ENCODE peak calls at places on chromosomes 12 and 14, in ten cellular contexts. H is testis, E is adrenal gland, Z is tibial nerve, X is right lobe of liver, N is suprapubic skin, C is K562, K is ovary, A is HCT116, I is lower leg skin. F is an unnamed sample.
A peak's percentile ranks its signal among the peaks of the same experiment; 100 is the strongest.

GRCh38 chr12:54134850-54135249 is 53.9 kb downstream of the SMUG1 start:
- DNase-seq in H (no peak), E (no peak), Z (no peak), X (no peak), N (no peak), C (no peak), K (no peak), A (no peak), I (no peak), F (no peak)

GRCh38 chr12:104276192-104277131 is 27.1 kb upstream of the EID3 start:
- DNase-seq in H (no peak), E (no peak), Z (no peak), X (no peak), N (no peak), C (no peak), K (no peak), A (no peak), I (no peak), F (no peak)

GRCh38 chr14:32190713-32191112 is 11.1 kb upstream of the RNU6-7 start:
- DNase-seq in H (no peak), E (no peak), Z (no peak), X (no peak), N (no peak), C (no peak), K (no peak), A (no peak), I (no peak), F (no peak)

GRCh38 chr14:85534435-85534834 is 4.5 kb downstream of the FLRT2 start:
- DNase-seq in H (peak; percentile 31), E (no peak), Z (no peak), X (no peak), N (no peak), C (no peak), K (peak; percentile 26), A (no peak), I (no peak), F (no peak)

GRCh38 chr12:125639826-125640225 is 574.6 kb downstream of the AACS start:
- DNase-seq in H (no peak), E (no peak), Z (no peak), X (no peak), N (no peak), C (no peak), K (no peak), A (no peak), I (no peak), F (no peak)

GRCh38 chr14:27528328-27528727 is 930.5 kb upstream of the NOVA1 start:
- DNase-seq in H (no peak), E (no peak), Z (no peak), X (no peak), N (no peak), C (no peak), K (no peak), A (no peak), I (no peak), F (no peak)

GRCh38 chr12:67645126-67645525 is 3.4 kb upstream of the DYRK2 start:
- DNase-seq in H (no peak), E (no peak), Z (no peak), X (no peak), N (no peak), C (no peak), K (no peak), A (no peak), I (no peak), F (no peak)

GRCh38 chr14:31968107-31968810 is 108.8 kb upstream of the ARHGAP5 start:
- DNase-seq in H (no peak), E (no peak), Z (no peak), X (no peak), N (no peak), C (no peak), K (no peak), A (no peak), I (no peak), F (no peak)

GRCh38 chr14:64464695-64465094 is 604 bp upstream of the AKAP5 start:
- DNase-seq in H (no peak), E (no peak), Z (no peak), X (no peak), N (no peak), C (no peak), K (no peak), A (no peak), I (no peak), F (no peak)

GRCh38 chr14:101228949-101229541 is 325.5 kb upstream of the RTL1 start:
- DNase-seq in H (no peak), E (peak; percentile 42), Z (no peak), X (no peak), N (peak; percentile 42), C (no peak), K (no peak), A (no peak), I (no peak), F (peak; percentile 40)

GRCh38 chr12:127881371-127882140 is 385.4 kb upstream of the TMEM132C start:
- DNase-seq in H (no peak), E (no peak), Z (no peak), X (no peak), N (no peak), C (no peak), K (no peak), A (no peak), I (no peak), F (no peak)

GRCh38 chr12:120115692-120116442 is 686 bp downstream of the RAB35 start:
- DNase-seq in H (peak; percentile 38), E (no peak), Z (no peak), X (no peak), N (no peak), C (no peak), K (peak; percentile 28), A (peak; percentile 41), I (no peak), F (no peak)

GRCh38 chr14:68789798-68790655 is 2.8 kb downstream of the ZFP36L1 start:
- DNase-seq in H (peak; percentile 32), E (peak; percentile 68), Z (no peak), X (peak; percentile 66), N (no peak), C (no peak), K (peak; percentile 38), A (no peak), I (no peak), F (peak; percentile 70)
- TF ChIP-seq POLR2A in H (no peak), E (no peak), Z (no peak), X (no peak), N (no peak), C (no peak), K (no peak), A (no peak), I (no peak), F (no peak)

DNA sequence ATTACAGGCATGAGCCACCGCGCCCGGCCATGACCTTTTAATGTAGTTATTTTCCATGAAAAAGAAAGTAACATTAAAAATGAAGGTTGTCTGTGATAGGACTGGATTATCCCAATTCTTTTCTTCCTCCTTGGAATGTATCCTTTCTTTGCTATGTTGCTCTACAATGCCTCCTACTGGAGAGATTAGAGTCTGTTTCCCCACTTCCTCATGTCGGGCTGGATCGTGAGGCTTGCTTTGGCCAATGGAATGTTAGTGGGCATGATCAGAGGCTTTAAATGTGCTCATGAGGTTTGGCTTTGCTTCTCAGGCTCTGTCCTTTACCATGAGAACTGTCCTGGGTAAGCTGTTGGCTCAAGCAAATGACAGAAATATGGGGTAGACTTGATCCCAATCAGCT is 34.7 kb upstream of the SOCS2 start:
- DNase-seq in H (no peak), E (no peak), Z (no peak), X (no peak), N (no peak), C (peak; percentile 32), K (no peak), A (no peak), I (no peak), F (no peak)
- TF ChIP-seq CTCF in H (no peak), E (no peak), Z (no peak), X (no peak), N (no peak), C (peak; percentile 63), K (no peak), A (no peak), I (no peak), F (no peak)

GRCh38 chr14:52000019-52000582 is 10.8 kb downstream of the RTRAF start:
- DNase-seq in H (no peak), E (no peak), Z (no peak), X (no peak), N (no peak), C (no peak), K (no peak), A (no peak), I (no peak), F (no peak)

GRCh38 chr14:51996148-51996746 is 6.9 kb downstream of the RTRAF start:
- DNase-seq in H (no peak), E (no peak), Z (no peak), X (no peak), N (no peak), C (no peak), K (no peak), A (no peak), I (no peak), F (no peak)

GRCh38 chr14:52000631-52001030 is 11.3 kb downstream of the RTRAF start:
- DNase-seq in H (no peak), E (no peak), Z (no peak), X (no peak), N (no peak), C (no peak), K (no peak), A (no peak), I (no peak), F (no peak)

GRCh38 chr14:51999084-51999483 is 9.7 kb downstream of the RTRAF start:
- DNase-seq in H (no peak), E (no peak), Z (no peak), X (no peak), N (no peak), C (no peak), K (no peak), A (no peak), I (no peak), F (no peak)

DNA sequence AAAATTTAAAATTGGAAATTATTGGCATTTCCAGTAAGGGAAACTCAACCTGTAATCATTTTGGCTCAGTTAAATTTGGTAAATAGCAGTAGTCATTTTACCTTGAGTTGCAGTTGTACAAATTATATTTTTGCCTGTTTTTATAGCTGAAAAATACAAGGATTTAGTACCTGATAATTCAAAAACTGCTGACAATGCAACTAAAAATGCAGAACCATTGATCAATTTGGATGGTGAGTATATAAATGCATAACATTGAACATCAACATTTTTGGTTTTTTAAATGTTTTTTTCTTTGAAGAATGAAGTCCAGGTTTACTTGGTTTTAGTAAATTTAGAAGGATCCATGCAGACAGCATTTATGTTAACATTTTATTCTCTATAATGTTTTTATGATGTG is 9.0 kb downstream of the RTRAF start:
- DNase-seq in H (no peak), E (no peak), Z (no peak), X (no peak), N (no peak), C (no peak), K (no peak), A (no peak), I (no peak), F (no peak)
- TF ChIP-seq POLR2A in H (no peak), E (no peak), Z (no peak), X (no peak), N (no peak), C (no peak), K (no peak), A (no peak), I (no peak), F (no peak)

DNA sequence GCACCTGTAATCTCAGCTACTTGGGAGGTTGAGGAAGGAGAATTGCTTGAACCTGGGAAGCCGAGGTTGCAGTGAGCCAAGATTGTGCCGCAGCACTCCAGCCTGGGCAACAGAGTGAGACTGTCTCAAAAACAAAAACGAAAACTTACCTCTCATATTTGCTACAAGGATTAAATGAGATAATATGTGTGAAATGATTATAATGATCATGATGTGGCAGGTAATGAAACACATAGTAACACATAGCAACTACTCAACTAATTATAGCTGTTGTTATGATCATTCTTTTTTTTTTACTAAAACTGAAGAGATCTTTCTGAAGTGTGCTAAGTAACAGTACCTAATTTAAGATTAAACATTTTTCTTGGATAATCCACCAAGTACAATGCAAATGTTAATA is 30.1 kb downstream of the RPGRIP1 start:
- DNase-seq in H (no peak), E (no peak), Z (no peak), X (no peak), N (no peak), C (no peak), K (no peak), A (no peak), I (no peak), F (no peak)
- TF ChIP-seq CTCF in H (no peak), E (no peak), Z (no peak), X (no peak), N (no peak), C (no peak), K (no peak), A (no peak), I (no peak), F (no peak)